ENCODE peak calls at places on chromosome 19, in four cellular contexts. G, L, P and D are unnamed samples.

GRCh38 chr19:15404780-15405211 is 14.0 kb downstream of the AKAP8L start:
- DNase-seq in G (no peak), L (no peak), P (no peak), D (no peak)

GRCh38 chr19:35164418-35164817 is 9.9 kb downstream of the FXYD5 start:
- DNase-seq in G (no peak), L (no peak), P (no peak), D (no peak)

GRCh38 chr19:49448432-49448786 is 3.2 kb downstream of the PIH1D1 start:
- DNase-seq in G (no peak), L (no peak), P (no peak), D (no peak)

GRCh38 chr19:6891761-6892385 is 4.5 kb downstream of the ADGRE1 start:
- DNase-seq in G (no peak), L (no peak), P (no peak), D (no peak)

GRCh38 chr19:5814847-5815246 is 10.0 kb downstream of the NRTN start:
- DNase-seq in G (no peak), L (no peak), P (no peak), D (no peak)

GRCh38 chr19:50242586-50242985 is 39.2 kb downstream of the MYH14 start:
- DNase-seq in G (no peak), L (no peak), P (no peak), D (no peak)

GRCh38 chr19:51676566-51677083 is 16.5 kb upstream of the SPACA6 start:
- DNase-seq in G (no peak), L (no peak), P (no peak), D (no peak)

GRCh38 chr19:4694211-4694987 is 24.3 kb upstream of the MYDGF start:
- DNase-seq in G (peak; percentile 78), L (no peak), P (peak; percentile 62), D (peak; percentile 73)

GRCh38 chr19:45767410-45767880 is 1.6 kb downstream of the SIX5 start:
- DNase-seq in G (peak; percentile 70), L (peak; percentile 72), P (peak; percentile 81), D (peak; percentile 27)

GRCh38 chr19:30367421-30367820 is 4.8 kb upstream of the ZNF536 start:
- DNase-seq in G (no peak), L (no peak), P (no peak), D (no peak)

GRCh38 chr19:13396256-13397080 is 109.8 kb downstream of the CACNA1A start:
- DNase-seq in G (peak; percentile 40), L (no peak), P (peak; percentile 20), D (peak; percentile 50)

GRCh38 chr19:54473071-54473941 is at the start of gene CDC42EP5:
- DNase-seq in G (peak; percentile 90), L (peak; percentile 83), P (peak; percentile 82), D (no peak)

GRCh38 chr19:38784224-38784623 is 4.8 kb upstream of the LGALS7B start:
- DNase-seq in G (no peak), L (no peak), P (no peak), D (peak; percentile 1)

GRCh38 chr19:40525234-40526051 is 51.2 kb upstream of the SHKBP1 start:
- DNase-seq in G (no peak), L (no peak), P (no peak), D (no peak)

GRCh38 chr19:34104099-34104498 is 68.2 kb upstream of the LSM14A start:
- DNase-seq in G (no peak), L (no peak), P (no peak), D (no peak)

GRCh38 chr19:13917888-13918406 is 11.9 kb downstream of the CC2D1A start:
- DNase-seq in G (no peak), L (no peak), P (peak; percentile 40), D (no peak)

GRCh38 chr19:6765738-6766356 is 1.4 kb downstream of the SH2D3A start:
- DNase-seq in G (no peak), L (peak; percentile 95), P (no peak), D (no peak)

GRCh38 chr19:40139533-40140287 is 49.0 kb upstream of the ZNF780A start:
- DNase-seq in G (peak; percentile 50), L (no peak), P (no peak), D (peak; percentile 4)

GRCh38 chr19:45676851-45677263 is 8.8 kb downstream of the GIPR start:
- DNase-seq in G (no peak), L (no peak), P (no peak), D (no peak)

GRCh38 chr19:41098762-41099161 is 10.5 kb downstream of the CYP2A13 start:
- DNase-seq in G (no peak), L (no peak), P (no peak), D (no peak)

GRCh38 chr19:4504297-4504701 is 14.0 kb downstream of the PLIN4 start:
- DNase-seq in G (no peak), L (no peak), P (no peak), D (no peak)

GRCh38 chr19:52673014-52673413 is 34.9 kb upstream of the ZNF83 start:
- DNase-seq in G (no peak), L (no peak), P (no peak), D (no peak)

GRCh38 chr19:42443944-42444398 is 1.2 kb upstream of the CXCL17 start:
- DNase-seq in G (no peak), L (no peak), P (no peak), D (no peak)

GRCh38 chr19:45340899-45341453 is 426 bp downstream of the KLC3 start:
- DNase-seq in G (no peak), L (no peak), P (no peak), D (no peak)

GRCh38 chr19:35533201-35533821 is at the start of gene GAPDHS:
- DNase-seq in G (no peak), L (no peak), P (no peak), D (no peak)

GRCh38 chr19:41696402-41697197 is 8.5 kb upstream of the CEACAM7 start:
- DNase-seq in G (peak; percentile 7), L (no peak), P (no peak), D (no peak)

GRCh38 chr19:51372649-51373504 is at the start of gene NKG7:
- DNase-seq in G (no peak), L (no peak), P (no peak), D (no peak)

GRCh38 chr19:41753936-41754529 is 1.3 kb upstream of the CEACAM6 start:
- DNase-seq in G (peak; percentile 30), L (no peak), P (no peak), D (no peak)

GRCh38 chr19:55230780-55231179 is 2.2 kb upstream of the TMEM86B start:
- DNase-seq in G (no peak), L (no peak), P (no peak), D (no peak)

GRCh38 chr19:48926909-48927308 is 6.6 kb upstream of the DHDH start:
- DNase-seq in G (peak; percentile 82), L (no peak), P (no peak), D (peak; percentile 94)

GRCh38 chr19:34149873-34150272 is 22.4 kb upstream of the LSM14A start:
- DNase-seq in G (no peak), L (no peak), P (no peak), D (no peak)

GRCh38 chr19:15101479-15102082 is 5.6 kb upstream of the SYDE1 start:
- DNase-seq in G (peak; percentile 75), L (no peak), P (no peak), D (no peak)

GRCh38 chr19:38731654-38732301 is 12.5 kb downstream of the CAPN12 start:
- DNase-seq in G (no peak), L (peak; percentile 75), P (no peak), D (no peak)

GRCh38 chr19:14354445-14354844 is 26.8 kb upstream of the ADGRE5 start:
- DNase-seq in G (no peak), L (no peak), P (no peak), D (no peak)

GRCh38 chr19:55112781-55113569 is 4.5 kb downstream of the PPP1R12C start:
- DNase-seq in G (no peak), L (no peak), P (no peak), D (no peak)

GRCh38 chr19:661427-662196 is 1.4 kb downstream of the RNF126 start:
- DNase-seq in G (no peak), L (peak; percentile 73), P (no peak), D (no peak)

GRCh38 chr19:32865326-32865725 is 4.2 kb downstream of the SLC7A9 start:
- DNase-seq in G (no peak), L (no peak), P (no peak), D (no peak)

GRCh38 chr19:33810821-33811220 is 14.2 kb downstream of the KCTD15 start:
- DNase-seq in G (no peak), L (no peak), P (no peak), D (no peak)

GRCh38 chr19:18328340-18329034 is 5.6 kb upstream of the LSM4 start:
- DNase-seq in G (peak; percentile 97), L (peak; percentile 84), P (peak; percentile 87), D (peak; percentile 92)
- H3K4me3 ChIP-seq in G (peak overlapping the region; percentile 4), L (no peak overlapping the region), P (peak overlapping the region; percentile 61), D (peak overlapping the region; percentile 40)

GRCh38 chr19:3275583-3276340 is 51.3 kb downstream of the CELF5 start:
- DNase-seq in G (peak; percentile 44), L (peak; percentile 88), P (peak; percentile 32), D (peak; percentile 31)
- TF ChIP-seq CTCF in G (peak; percentile 61), L (no peak), P (peak; percentile 23), D (no peak)

GRCh38 chr19:8310342-8311055 is 2.3 kb upstream of the CD320 start:
- DNase-seq in G (no peak), L (no peak), P (no peak), D (no peak)

GRCh38 chr19:8307400-8307964 is 676 bp downstream of the CD320 start:
- DNase-seq in G (no peak), L (no peak), P (no peak), D (no peak)

GRCh38 chr19:8306235-8307054 is 1.7 kb downstream of the CD320 start:
- DNase-seq in G (no peak), L (no peak), P (no peak), D (no peak)

GRCh38 chr19:8307965-8308866 is at the start of gene CD320:
- DNase-seq in G (peak; percentile 92), L (peak; percentile 90), P (peak; percentile 92), D (peak; percentile 61)

GRCh38 chr19:8308891-8309291 is 733 bp upstream of the CD320 start:
- DNase-seq in G (no peak), L (no peak), P (peak; percentile 9), D (no peak)
- H3K4me3 ChIP-seq in G (peak overlapping the region; percentile 48), L (peak overlapping the region; percentile 43), P (peak overlapping the region; percentile 77), D (peak overlapping the region; percentile 73)

DNA sequence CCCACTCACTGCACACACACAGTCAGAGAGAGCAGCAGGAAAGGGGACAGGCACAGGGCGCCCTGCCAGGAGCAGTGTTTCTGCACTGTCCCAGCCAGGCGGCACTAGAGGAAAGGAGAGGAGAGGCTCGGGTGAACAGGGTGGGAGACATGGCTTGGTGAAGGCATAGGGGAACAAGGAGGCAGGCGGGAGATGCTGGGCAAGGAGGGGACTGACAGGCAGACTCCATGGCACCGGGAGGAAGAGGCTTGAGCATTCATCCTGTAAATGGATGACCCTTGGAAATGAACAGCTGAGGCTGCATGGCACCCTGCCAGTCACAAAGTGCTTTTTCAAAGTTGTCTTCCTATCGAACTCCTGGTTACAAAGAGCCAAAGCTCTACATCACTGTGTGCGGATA is 22.5 kb downstream of the MED26 start:
- DNase-seq in G (peak; percentile 32), L (no peak), P (peak; percentile 48), D (no peak)
- TF ChIP-seq CTCF in G (no peak), L (no peak), P (peak; percentile 57), D (no peak)

DNA sequence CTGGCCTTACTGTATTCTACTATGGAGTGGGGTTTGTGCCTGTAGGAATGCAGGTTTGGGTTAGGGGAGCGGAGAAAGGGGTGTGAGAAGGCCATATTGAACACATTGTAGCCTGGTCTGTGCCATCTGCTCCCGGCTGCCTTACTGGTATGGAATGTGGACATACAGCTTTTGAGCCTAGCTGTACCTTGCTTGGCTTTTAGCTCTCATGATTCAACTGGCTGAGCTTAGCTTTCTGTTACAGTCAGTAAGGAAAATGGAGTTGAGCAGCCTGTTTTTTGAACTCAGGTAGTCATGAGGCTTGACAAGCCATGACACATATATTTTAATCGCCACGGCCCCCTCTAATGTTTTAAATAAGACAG is 41.6 kb downstream of the ARHGAP35 start:
- DNase-seq in G (no peak), L (no peak), P (no peak), D (peak; percentile 72)
- H3K4me3 ChIP-seq in G (no peak overlapping the region), L (no peak overlapping the region), P (no peak overlapping the region), D (no peak overlapping the region)

GRCh38 chr19:10565028-10565566 is 713 bp downstream of the KRI1 start:
- DNase-seq in G (peak; percentile 26), L (no peak), P (no peak), D (no peak)
- TF ChIP-seq CTCF in G (peak; percentile 43), L (peak; percentile 21), P (no peak), D (peak; percentile 39)